ENCODE peak calls at places on chromosomes 2 and 18, in eight cellular contexts. T, D, U, X, Z, P, H and K are unnamed samples.
A peak's percentile ranks its signal among the peaks of the same experiment; 100 is the strongest.

GRCh38 chr2:61356261-61356957 is 114.5 kb downstream of the USP34 start:
- DNase-seq in T (no peak), D (no peak), U (no peak), X (peak; percentile 50), Z (peak; percentile 25), P (no peak), H (no peak), K (no peak)

GRCh38 chr2:648476-649424 is 28.5 kb downstream of the TMEM18 start:
- DNase-seq in T (no peak), D (no peak), U (no peak), X (no peak), Z (no peak), P (no peak), H (no peak), K (no peak)

GRCh38 chr2:67015681-67016080 is 381.5 kb upstream of the ETAA1 start:
- DNase-seq in T (no peak), D (no peak), U (no peak), X (no peak), Z (no peak), P (no peak), H (no peak), K (no peak)

GRCh38 chr18:36247036-36247435 is 50.5 kb upstream of the FHOD3 start:
- DNase-seq in T (no peak), D (no peak), U (no peak), X (peak; percentile 4), Z (no peak), P (no peak), H (no peak), K (no peak)

GRCh38 chr18:49052891-49053644 is 102.3 kb upstream of the SMAD7 start:
- DNase-seq in T (no peak), D (peak; percentile 37), U (no peak), X (peak; percentile 97), Z (peak; percentile 64), P (no peak), H (peak; percentile 45), K (no peak)

GRCh38 chr2:196510246-196510645 is 129.3 kb upstream of the CCDC150 start:
- DNase-seq in T (no peak), D (no peak), U (no peak), X (no peak), Z (no peak), P (no peak), H (no peak), K (no peak)

GRCh38 chr2:236178921-236179652 is 10.9 kb upstream of the GBX2 start:
- DNase-seq in T (peak; percentile 15), D (no peak), U (no peak), X (no peak), Z (no peak), P (no peak), H (no peak), K (peak; percentile 66)

GRCh38 chr2:10538224-10538894 is 90.2 kb upstream of the ODC1 start:
- DNase-seq in T (no peak), D (no peak), U (no peak), X (peak; percentile 78), Z (no peak), P (no peak), H (no peak), K (no peak)

GRCh38 chr18:63439334-63439733 is 17.1 kb upstream of the VPS4B start:
- DNase-seq in T (peak; percentile 63), D (peak; percentile 43), U (peak; percentile 36), X (peak; percentile 70), Z (peak; percentile 37), P (peak; percentile 53), H (peak; percentile 40), K (peak; percentile 80)

GRCh38 chr2:236670235-236670620 is 100.6 kb downstream of the ACKR3 start:
- DNase-seq in T (no peak), D (no peak), U (no peak), X (no peak), Z (no peak), P (no peak), H (no peak), K (no peak)

GRCh38 chr2:173122936-173123335 is 47.3 kb downstream of the MAP3K20 start:
- DNase-seq in T (no peak), D (no peak), U (no peak), X (peak; percentile 57), Z (no peak), P (no peak), H (no peak), K (no peak)